ENCODE peak calls at places on chromosomes 3 and 15, in four cellular contexts. C is HepG2, G is K562, T is GM12878. X is an unnamed sample.

GRCh38 chr3:27279153-27279552 is 90.0 kb downstream of the NEK10 start:
- DNase-seq in T (no peak), C (no peak), G (no peak), X (peak; percentile 19)

GRCh38 chr3:69864751-69865150 is 125.5 kb downstream of the MITF start:
- DNase-seq in G (no peak), T (no peak), C (no peak), X (no peak)

GRCh38 chr15:96124436-96124835 is 206.1 kb upstream of the NR2F2 start:
- DNase-seq in G (no peak), T (no peak), C (no peak), X (no peak)

GRCh38 chr3:176785207-176785606 is 412.1 kb downstream of the TBL1XR1 start:
- DNase-seq in T (no peak), C (no peak), G (no peak), X (no peak)

GRCh38 chr3:105629725-105630124 is 239.1 kb downstream of the CBLB start:
- DNase-seq in G (no peak), C (no peak), T (no peak), X (no peak)

GRCh38 chr3:98601180-98601579 is 7.8 kb upstream of the CPOX start:
- DNase-seq in G (no peak), T (no peak), C (no peak), X (no peak)

GRCh38 chr15:52424856-52425431 is 103.7 kb downstream of the MYO5A start:
- DNase-seq in T (no peak), G (no peak), C (no peak), X (no peak)

GRCh38 chr3:44184319-44184953 is 57.2 kb upstream of the TOPAZ1 start:
- DNase-seq in T (no peak), C (no peak), G (peak; percentile 9), X (no peak)

GRCh38 chr3:196140224-196140623 is 58.3 kb upstream of the TFRC start:
- DNase-seq in G (peak; percentile 85), T (no peak), C (no peak), X (no peak)

GRCh38 chr3:156691920-156692319 is 17.5 kb downstream of the TIPARP start:
- DNase-seq in C (no peak), G (no peak), T (no peak), X (peak; percentile 36)

GRCh38 chr3:139533781-139534443 is 5.6 kb downstream of the RBP1 start:
- DNase-seq in C (peak; percentile 35), G (peak; percentile 23), T (no peak), X (no peak)

GRCh38 chr3:34212175-34212574 is 413.7 kb downstream of the PDCD6IP start:
- DNase-seq in T (no peak), G (no peak), C (no peak), X (no peak)

GRCh38 chr3:124923833-124924232 is 10.7 kb downstream of the MUC13 start:
- DNase-seq in T (no peak), G (no peak), C (no peak), X (peak; percentile 19)

GRCh38 chr3:28521663-28522062 is 173.0 kb upstream of the AZI2 start:
- DNase-seq in C (peak; percentile 2), T (no peak), G (no peak), X (no peak)

GRCh38 chr15:40155270-40155910 is 5.5 kb upstream of the BUB1B start:
- DNase-seq in T (no peak), G (no peak), C (no peak), X (no peak)

GRCh38 chr3:57061556-57061955 is 1.1 kb downstream of the SPATA12 start:
- DNase-seq in G (no peak), C (no peak), T (no peak), X (no peak)

GRCh38 chr3:27322634-27323033 is 46.5 kb downstream of the NEK10 start:
- DNase-seq in C (no peak), T (no peak), G (no peak), X (no peak)

GRCh38 chr3:52281980-52282801 is 3.7 kb upstream of the WDR82 start:
- DNase-seq in C (peak; percentile 59), G (no peak), T (no peak), X (no peak)

GRCh38 chr3:75395601-75396315 is 268.4 kb upstream of the FRG2C start:
- DNase-seq in G (no peak), C (no peak), T (no peak), X (no peak)

GRCh38 chr3:58835075-58835474 is 168.5 kb upstream of the FAM3D start:
- DNase-seq in G (no peak), C (no peak), T (no peak), X (no peak)

GRCh38 chr3:1929788-1930414 is 168.8 kb upstream of the CNTN4 start:
- DNase-seq in G (no peak), T (no peak), C (no peak), X (no peak)

GRCh38 chr3:185537369-185537970 is 14.9 kb downstream of the LIPH start:
- DNase-seq in C (peak; percentile 10), T (peak; percentile 97), G (peak; percentile 82), X (peak; percentile 98)

GRCh38 chr3:101695779-101696372 is 9.4 kb upstream of the RPL24 start:
- DNase-seq in T (no peak), C (peak; percentile 67), G (peak; percentile 68), X (peak; percentile 72)

GRCh38 chr3:120204338-120204737 is 80.7 kb downstream of the GPR156 start:
- DNase-seq in T (no peak), C (no peak), G (no peak), X (no peak)

DNA sequence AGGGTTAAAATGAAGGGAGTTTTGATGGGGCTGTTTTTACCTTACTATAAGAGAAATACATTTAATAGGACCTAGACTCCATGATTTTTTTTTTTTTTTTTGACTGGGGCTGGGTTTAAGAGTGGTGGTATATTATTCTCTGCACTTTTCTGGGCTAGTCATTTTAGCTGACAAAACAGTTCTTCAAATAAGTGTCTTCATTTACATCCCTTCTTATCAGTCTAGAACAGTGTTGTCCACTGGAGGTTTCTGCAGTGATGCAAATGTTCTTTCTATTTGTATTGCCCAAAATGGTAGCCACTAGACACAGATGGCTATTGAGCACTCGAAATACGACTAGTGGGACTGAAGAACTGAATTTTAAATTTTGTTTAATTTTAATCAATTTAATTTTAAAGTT is 37.2 kb downstream of the KLHL18 start:
- DNase-seq in G (peak; percentile 46), T (no peak), C (no peak), X (no peak)
- TF ChIP-seq BHLHE40 in G (no peak), T (no peak), C (no peak), X (no peak)

DNA sequence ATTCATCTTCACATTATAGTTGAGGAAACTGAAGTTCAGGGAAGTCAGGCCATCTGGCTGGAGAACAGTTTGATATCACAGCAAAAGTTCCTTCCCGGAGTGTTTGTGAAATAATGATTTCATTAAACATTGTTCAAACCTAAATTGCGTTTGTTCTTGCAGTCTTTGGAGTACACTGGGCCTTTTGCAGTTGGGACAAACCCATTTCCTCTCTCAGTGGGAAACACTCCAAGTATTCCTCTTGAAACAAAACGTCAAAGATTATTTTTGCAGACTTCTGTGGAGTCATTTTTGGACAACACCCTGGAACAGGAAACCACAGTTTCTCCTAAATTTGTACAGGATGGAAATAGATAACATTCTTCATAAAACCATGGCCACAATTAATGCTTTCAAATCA is 287.5 kb downstream of the PTPRG start:
- DNase-seq in C (no peak), T (no peak), G (no peak), X (no peak)
- TF ChIP-seq EP300 in C (no peak), T (no peak), G (no peak), X (no peak)

GRCh38 chr3:152443212-152444023 is 174.7 kb downstream of the MBNL1 start:
- DNase-seq in G (no peak), T (no peak), C (no peak), X (peak; percentile 16)

GRCh38 chr3:152447509-152447908 is 178.8 kb downstream of the MBNL1 start:
- DNase-seq in G (no peak), T (no peak), C (no peak), X (no peak)

GRCh38 chr3:152446495-152446894 is 177.8 kb downstream of the MBNL1 start:
- DNase-seq in G (peak; percentile 19), T (no peak), C (no peak), X (no peak)

GRCh38 chr3:152445227-152445626 is 176.5 kb downstream of the MBNL1 start:
- DNase-seq in G (no peak), T (no peak), C (peak; percentile 5), X (no peak)

GRCh38 chr3:152444029-152444641 is 175.4 kb downstream of the MBNL1 start:
- DNase-seq in C (peak; percentile 42), G (peak; percentile 48), T (peak; percentile 33), X (peak; percentile 73)
- TF ChIP-seq BHLHE40 in C (no peak), G (no peak), T (no peak), X (no peak)

DNA sequence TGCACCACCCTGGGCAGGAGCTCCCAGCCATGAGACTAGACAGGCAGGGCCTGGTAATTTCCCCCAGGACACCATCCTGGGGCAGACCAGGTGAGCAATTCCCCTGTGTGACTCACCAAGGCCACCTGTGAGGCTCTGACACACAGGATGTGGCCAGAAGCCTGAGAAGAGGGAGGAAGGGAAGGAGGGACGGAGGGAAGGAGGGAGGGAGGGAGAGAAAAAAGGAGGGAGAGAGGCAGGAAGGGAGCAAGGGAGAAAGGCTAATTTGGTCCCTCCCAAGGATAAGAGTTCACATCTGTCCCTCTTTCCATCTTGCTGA is 25.9 kb downstream of the WNT7A start:
- DNase-seq in C (no peak), G (no peak), T (no peak), X (no peak)
- TF ChIP-seq EP300 in C (no peak), G (no peak), T (no peak), X (no peak)

DNA sequence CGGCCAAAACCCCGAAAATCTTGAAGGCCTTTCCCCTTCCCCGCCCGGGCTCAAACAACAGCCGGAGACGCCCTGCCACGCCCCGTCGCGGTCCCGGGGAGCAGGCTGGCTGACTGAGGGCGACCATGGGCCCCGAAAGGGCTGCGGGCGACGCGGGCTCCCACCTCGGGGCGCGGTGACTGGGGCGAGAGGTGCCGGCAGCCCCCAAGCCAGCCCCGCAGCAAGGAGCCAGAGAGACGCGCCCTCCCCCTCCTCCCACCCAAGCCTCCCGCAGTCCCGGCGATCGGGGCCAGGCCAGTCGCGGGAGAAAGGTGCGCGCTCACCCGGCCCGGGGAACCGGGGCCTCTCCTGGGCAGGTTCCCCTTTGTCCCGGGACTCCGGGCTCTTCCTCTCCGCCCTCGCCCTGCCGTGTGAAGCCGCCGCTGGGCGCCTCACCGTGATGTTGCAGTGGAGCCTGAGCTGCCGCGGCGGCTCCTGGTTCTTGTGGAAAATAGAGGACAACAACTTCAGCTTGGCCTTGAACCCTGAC is 30.6 kb upstream of the ZSCAN2 start:
- DNase-seq in C (no peak), T (no peak), G (peak; percentile 68), X (peak; percentile 48)
- TF ChIP-seq BHLHE40 in C (no peak), T (no peak), G (no peak), X (no peak)

DNA sequence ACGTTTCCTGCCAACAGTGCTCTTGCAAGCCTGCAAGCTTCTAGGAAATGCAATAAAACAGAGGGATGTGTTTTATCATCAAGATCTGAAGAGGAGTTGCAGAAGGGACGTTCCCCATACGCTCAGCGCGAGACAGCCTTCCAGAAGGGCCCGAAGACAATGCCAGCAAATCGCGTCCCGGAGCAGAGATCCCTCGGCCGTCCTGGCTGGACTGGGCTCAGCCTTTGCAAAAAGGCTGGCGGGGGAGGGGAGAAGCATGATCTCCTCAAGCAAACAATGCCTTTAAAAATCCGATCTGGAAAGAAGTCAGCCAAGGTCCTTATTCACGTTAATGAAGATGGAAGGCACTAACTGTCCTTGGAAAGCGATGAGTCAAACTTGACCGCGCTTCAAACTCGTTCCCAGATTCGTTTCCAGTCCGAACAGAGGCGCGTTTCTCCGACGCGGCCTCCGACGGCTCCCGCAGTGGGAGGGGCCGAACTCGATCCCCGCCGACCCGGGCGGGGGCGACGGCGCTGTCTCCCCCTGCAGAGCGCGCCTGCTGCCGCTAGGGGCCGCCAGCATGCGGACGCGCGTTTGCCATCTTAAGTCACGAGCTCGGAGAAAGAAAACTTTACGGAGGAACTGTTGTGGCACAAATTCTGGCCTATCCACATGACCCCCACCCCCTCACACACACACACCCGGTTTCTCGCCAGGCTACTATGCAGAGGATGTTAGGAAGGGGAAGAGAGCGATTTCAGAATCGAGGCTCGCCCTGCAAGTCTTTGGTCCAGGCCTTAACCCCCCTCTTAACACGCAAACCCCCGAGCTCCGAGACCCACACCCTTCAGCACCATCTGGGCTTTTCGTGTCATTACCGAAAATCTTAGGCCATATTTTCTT is 5.5 kb downstream of the BCL6 start:
- DNase-seq in C (no peak), T (no peak), G (peak; percentile 86), X (peak; percentile 83)
- TF ChIP-seq EP300 in C (no peak), T (no peak), G (peak; percentile 40), X (no peak)

X was measured in A549.